ENCODE peak calls at places on chromosomes 6 and 20, in seven cellular contexts. D, R, A, F, I, U and T are unnamed samples.

GRCh38 chr6:101079696-101080270 is 198.7 kb upstream of the ASCC3 start:
- DNase-seq in D (no peak), R (no peak), A (no peak), F (no peak), I (no peak), U (no peak), T (no peak)

GRCh38 chr20:53826597-53827291 is 233.1 kb upstream of the ZNF217 start:
- DNase-seq in D (peak), R (peak), A (no peak), F (no peak), I (no peak), U (no peak), T (no peak)

GRCh38 chr6:112956696-112957525 is 609.8 kb downstream of the RFPL4B start:
- DNase-seq in D (peak), R (no peak), A (peak), F (no peak), I (no peak), U (no peak), T (no peak)

GRCh38 chr20:37880726-37881591 is 22.0 kb upstream of the VSTM2L start:
- DNase-seq in D (no peak), R (no peak), A (peak), F (no peak), I (no peak), U (no peak), T (peak)

GRCh38 chr6:5471637-5472430 is 210.5 kb downstream of the FARS2 start:
- DNase-seq in D (no peak), R (peak), A (no peak), F (no peak), I (no peak), U (no peak), T (peak)

GRCh38 chr6:43368517-43369160 is 808 bp downstream of the ZNF318 start:
- DNase-seq in D (peak), R (no peak), A (peak), F (peak), I (no peak), U (peak), T (peak)

GRCh38 chr6:157246048-157246630 is 77.2 kb downstream of the TMEM242 start:
- DNase-seq in D (no peak), R (no peak), A (no peak), F (no peak), I (no peak), U (no peak), T (no peak)

GRCh38 chr6:23823421-23823820 is 302.6 kb upstream of the NRSN1 start:
- DNase-seq in D (no peak), R (no peak), A (peak), F (no peak), I (no peak), U (no peak), T (no peak)

GRCh38 chr6:37565267-37566208 is 65.8 kb upstream of the CCDC167 start:
- DNase-seq in D (no peak), R (no peak), A (peak), F (no peak), I (no peak), U (no peak), T (peak)

GRCh38 chr20:63330084-63330760 is 30.9 kb downstream of the CHRNA4 start:
- DNase-seq in D (no peak), R (no peak), A (no peak), F (no peak), I (no peak), U (no peak), T (no peak)

GRCh38 chr6:46993846-46994245 is 48.3 kb downstream of the ADGRF1 start:
- DNase-seq in D (peak), R (peak), A (no peak), F (no peak), I (no peak), U (no peak), T (no peak)